ENCODE peak calls at places on chromosomes 13 and 19, in five cellular contexts. O, D, Y, R and F are unnamed samples.

GRCh38 chr19:56076413-56076998 is 44.6 kb downstream of the ZNF787 start:
- DNase-seq in R (peak), D (no peak), O (peak), Y (no peak), F (peak)

GRCh38 chr19:8557637-8558238 is 19.5 kb downstream of the MYO1F start:
- DNase-seq in Y (no peak), O (no peak), R (no peak), D (no peak), F (no peak)

GRCh38 chr13:32530841-32531253 is 7.7 kb downstream of the N4BP2L2 start:
- DNase-seq in O (no peak), Y (no peak), D (no peak), R (peak), F (no peak)

GRCh38 chr13:111572956-111573355 is 252.5 kb downstream of the TEX29 start:
- DNase-seq in O (no peak), R (no peak), D (no peak), Y (no peak), F (peak)

GRCh38 chr13:113192902-113193301 is 15.6 kb downstream of the PCID2 start:
- DNase-seq in R (peak), Y (no peak), D (no peak), O (no peak), F (no peak)

GRCh38 chr19:6711605-6712004 is 8.8 kb downstream of the C3 start:
- DNase-seq in R (no peak), D (no peak), O (no peak), Y (peak), F (no peak)

GRCh38 chr13:106533101-106533939 is 2.1 kb downstream of the EFNB2 start:
- DNase-seq in Y (peak), R (peak), D (peak), O (peak), F (peak)

GRCh38 chr19:44752816-44753618 is 4.5 kb downstream of the BCL3 start:
- DNase-seq in R (peak), D (peak), O (peak), Y (peak), F (peak)

GRCh38 chr13:93259527-93260080 is 33.0 kb downstream of the GPC6 start:
- DNase-seq in O (no peak), R (no peak), D (no peak), Y (no peak), F (no peak)

GRCh38 chr13:111123221-111123620 is 8.1 kb downstream of the ARHGEF7 start:
- DNase-seq in Y (no peak), D (no peak), R (no peak), O (no peak), F (no peak)

GRCh38 chr19:38653028-38653571 is 5.7 kb downstream of the ACTN4 start:
- DNase-seq in O (peak), Y (no peak), D (no peak), R (peak), F (peak)

GRCh38 chr19:32674153-32674958 is 624 bp downstream of the ANKRD27 start:
- DNase-seq in D (no peak), R (no peak), Y (no peak), O (no peak), F (no peak)

DNA sequence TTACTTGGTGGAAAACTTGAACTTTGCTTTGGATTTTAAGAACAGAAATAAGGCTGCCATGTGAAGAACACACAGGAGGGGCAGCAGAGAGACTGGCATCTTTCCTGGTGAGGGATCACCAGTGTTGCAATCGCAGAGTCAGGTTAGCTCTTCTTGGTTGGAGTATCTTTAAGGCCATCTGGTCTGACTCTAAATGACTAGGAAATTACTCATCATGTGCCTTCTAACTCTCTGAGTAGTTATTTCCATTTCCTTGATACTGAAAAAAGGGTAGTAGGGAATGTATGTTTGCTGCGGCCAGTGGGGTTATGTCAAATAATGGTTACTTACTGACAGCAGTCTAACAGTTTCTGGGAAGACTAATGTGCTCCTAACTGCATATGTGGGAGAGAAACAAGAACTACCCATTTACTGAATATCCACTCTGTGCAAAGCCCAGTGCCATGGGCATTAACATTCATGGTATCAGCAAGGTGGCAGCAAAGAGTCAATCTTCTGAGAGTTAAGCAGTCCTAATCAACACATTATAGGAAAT is 122.1 kb downstream of the COG6 start:
- DNase-seq in R (peak), D (no peak), O (peak), Y (no peak), F (no peak)
- TF ChIP-seq CTCF in R (peak), D (peak), O (no peak), Y (no peak), F (peak)

DNA sequence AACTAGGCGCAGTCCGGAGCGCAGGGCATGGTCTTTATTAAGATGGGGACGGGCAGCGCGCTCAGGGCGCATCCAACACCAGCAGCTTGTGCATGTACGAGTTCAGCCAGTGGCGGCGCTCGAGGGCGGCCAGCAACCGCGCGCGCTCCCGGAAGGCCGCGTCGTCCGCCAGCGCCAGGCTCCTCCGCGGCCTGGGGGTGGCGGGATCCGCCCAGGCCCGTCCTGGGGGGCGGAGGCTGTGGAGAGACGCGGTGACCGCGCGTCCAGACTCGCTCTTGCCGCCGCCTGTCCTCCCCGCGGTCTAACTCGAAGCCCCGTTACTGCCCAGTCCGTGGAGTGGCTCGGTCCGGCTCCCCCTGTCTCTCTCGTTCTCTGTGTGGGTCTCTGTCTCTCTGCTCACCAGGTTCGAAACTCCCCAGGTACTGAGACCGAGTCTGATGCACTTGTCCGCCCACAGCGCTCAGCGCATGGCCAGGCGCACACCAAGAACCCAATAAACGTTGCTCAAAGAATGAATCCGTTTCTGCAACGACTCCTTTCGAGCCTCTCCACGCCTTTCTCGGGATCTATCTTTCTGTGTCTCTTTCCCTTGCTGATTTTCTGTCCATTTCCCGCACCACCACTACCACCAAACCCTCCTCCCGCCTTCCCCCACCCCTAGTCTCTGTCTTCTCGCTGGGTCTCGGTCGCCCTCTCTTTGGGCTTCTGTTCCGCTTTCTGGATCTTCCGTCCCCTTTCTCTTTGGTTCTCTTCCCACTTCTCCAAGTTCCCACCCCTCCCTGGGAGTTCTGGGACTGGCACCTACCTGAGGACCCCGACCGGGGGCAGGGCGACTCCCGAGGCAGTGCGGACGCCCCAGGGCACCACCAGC is 599 bp downstream of the PTH2 start:
- DNase-seq in D (peak), R (peak), O (peak), Y (peak), F (peak)
- TF ChIP-seq CTCF in D (peak), R (peak), O (no peak), Y (peak), F (peak)

DNA sequence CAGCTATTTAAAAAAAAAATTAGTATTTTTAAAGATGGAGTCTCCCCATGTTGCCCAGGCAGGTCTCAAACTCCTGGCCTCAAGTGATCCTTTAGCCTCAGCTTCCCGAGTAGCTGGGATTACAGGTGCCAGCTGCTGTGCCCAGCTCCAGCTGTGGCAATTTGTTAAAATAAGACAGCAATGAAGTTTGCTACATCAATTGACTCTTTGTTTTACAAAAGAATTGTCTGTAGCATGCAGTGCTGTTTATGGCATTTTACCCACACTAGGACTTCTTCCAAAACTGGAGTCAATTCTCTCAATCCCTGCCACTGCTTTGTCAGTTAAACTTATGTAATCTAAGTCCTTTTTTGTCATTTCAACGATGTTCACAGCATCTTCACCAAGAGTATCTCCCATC is 49.3 kb downstream of the NDFIP2 start:
- DNase-seq in D (no peak), Y (no peak), O (no peak), R (no peak), F (no peak)
- TF ChIP-seq CTCF in D (no peak), Y (no peak), O (no peak), R (no peak), F (no peak)

GRCh38 chr19:10835754-10836477 is at the start of gene TMED1:
- DNase-seq in O (peak), Y (peak), D (peak), R (peak), F (peak)
- TF ChIP-seq CTCF in O (no peak), Y (peak), D (no peak), R (peak), F (peak)

GRCh38 chr19:33953023-33953422 is 156.4 kb downstream of the KCTD15 start:
- DNase-seq in Y (no peak), D (no peak), O (no peak), R (no peak), F (no peak)
- TF ChIP-seq CTCF in Y (no peak), D (no peak), O (no peak), R (no peak), F (no peak)